ENCODE peak calls at places on chromosomes 12 and 14, in eight cellular contexts. One of them, this sample, is unnamed.
A peak's percentile ranks its signal among the peaks of the same experiment; 100 is the strongest.

GRCh38 chr12:5094986-5095385 is 51.3 kb downstream of the KCNA5 start:
- DNase-seq in fibroblast of the aortic adventitia: no peak
- DNase-seq in A549: no peak
- DNase-seq in colonic mucosa: no peak
- DNase-seq in body of pancreas: no peak
- DNase-seq in left ventricle myocardium inferior: no peak
- DNase-seq in lower lobe of right lung: no peak
- DNase-seq in dorsolateral prefrontal cortex: no peak
- DNase-seq in this sample: no peak

GRCh38 chr14:100341301-100342031 is 18.3 kb downstream of the SLC25A47 start:
- DNase-seq in fibroblast of the aortic adventitia: peak; percentile 87
- DNase-seq in A549: peak; percentile 60
- DNase-seq in colonic mucosa: no peak
- DNase-seq in body of pancreas: peak; percentile 37
- DNase-seq in left ventricle myocardium inferior: no peak
- DNase-seq in lower lobe of right lung: peak; percentile 57
- DNase-seq in dorsolateral prefrontal cortex: no peak
- DNase-seq in this sample: peak; percentile 65

GRCh38 chr12:57276935-57277563 is 26.1 kb upstream of the STAC3 start:
- DNase-seq in fibroblast of the aortic adventitia: peak; percentile 40
- DNase-seq in A549: peak; percentile 55
- DNase-seq in colonic mucosa: peak; percentile 34
- DNase-seq in body of pancreas: peak; percentile 53
- DNase-seq in left ventricle myocardium inferior: no peak
- DNase-seq in lower lobe of right lung: no peak
- DNase-seq in dorsolateral prefrontal cortex: no peak
- DNase-seq in this sample: no peak

GRCh38 chr14:35365130-35366047 is 39.2 kb downstream of the NFKBIA start:
- DNase-seq in fibroblast of the aortic adventitia: peak; percentile 85
- DNase-seq in A549: peak; percentile 75
- DNase-seq in colonic mucosa: peak; percentile 62
- DNase-seq in body of pancreas: peak; percentile 47
- DNase-seq in left ventricle myocardium inferior: peak; percentile 38
- DNase-seq in lower lobe of right lung: peak; percentile 76
- DNase-seq in dorsolateral prefrontal cortex: no peak
- DNase-seq in this sample: no peak

GRCh38 chr12:131218291-131219172 is 264.8 kb downstream of the ADGRD1 start:
- DNase-seq in fibroblast of the aortic adventitia: no peak
- DNase-seq in A549: peak; percentile 46
- DNase-seq in colonic mucosa: no peak
- DNase-seq in body of pancreas: peak; percentile 39
- DNase-seq in left ventricle myocardium inferior: no peak
- DNase-seq in lower lobe of right lung: no peak
- DNase-seq in dorsolateral prefrontal cortex: no peak
- DNase-seq in this sample: no peak

GRCh38 chr14:105050551-105050897 is 14.7 kb downstream of the GPR132 start:
- DNase-seq in fibroblast of the aortic adventitia: no peak
- DNase-seq in A549: no peak
- DNase-seq in colonic mucosa: peak; percentile 83
- DNase-seq in body of pancreas: peak; percentile 81
- DNase-seq in left ventricle myocardium inferior: no peak
- DNase-seq in lower lobe of right lung: peak; percentile 79
- DNase-seq in dorsolateral prefrontal cortex: no peak
- DNase-seq in this sample: no peak

GRCh38 chr12:95051241-95051640 is 22.2 kb downstream of the NR2C1 start:
- DNase-seq in fibroblast of the aortic adventitia: no peak
- DNase-seq in A549: no peak
- DNase-seq in colonic mucosa: no peak
- DNase-seq in body of pancreas: no peak
- DNase-seq in left ventricle myocardium inferior: no peak
- DNase-seq in lower lobe of right lung: no peak
- DNase-seq in dorsolateral prefrontal cortex: no peak
- DNase-seq in this sample: no peak

GRCh38 chr12:87816186-87816585 is 213.0 kb downstream of the C12orf50 start:
- DNase-seq in fibroblast of the aortic adventitia: peak; percentile 62
- DNase-seq in A549: no peak
- DNase-seq in colonic mucosa: no peak
- DNase-seq in body of pancreas: no peak
- DNase-seq in left ventricle myocardium inferior: no peak
- DNase-seq in lower lobe of right lung: no peak
- DNase-seq in dorsolateral prefrontal cortex: no peak
- DNase-seq in this sample: peak; percentile 83

GRCh38 chr12:67519824-67520433 is 128.6 kb upstream of the DYRK2 start:
- DNase-seq in fibroblast of the aortic adventitia: no peak
- DNase-seq in A549: no peak
- DNase-seq in colonic mucosa: no peak
- DNase-seq in body of pancreas: peak; percentile 12
- DNase-seq in left ventricle myocardium inferior: no peak
- DNase-seq in lower lobe of right lung: no peak
- DNase-seq in dorsolateral prefrontal cortex: peak; percentile 75
- DNase-seq in this sample: no peak

GRCh38 chr14:22739423-22739822 is 27.1 kb upstream of the OXA1L start:
- DNase-seq in fibroblast of the aortic adventitia: peak; percentile 35
- DNase-seq in A549: no peak
- DNase-seq in colonic mucosa: no peak
- DNase-seq in body of pancreas: no peak
- DNase-seq in left ventricle myocardium inferior: no peak
- DNase-seq in lower lobe of right lung: no peak
- DNase-seq in dorsolateral prefrontal cortex: no peak
- DNase-seq in this sample: no peak

GRCh38 chr14:67892466-67893120 is 73.0 kb downstream of the RAD51B start:
- DNase-seq in fibroblast of the aortic adventitia: no peak
- DNase-seq in A549: no peak
- DNase-seq in colonic mucosa: no peak
- DNase-seq in body of pancreas: peak; percentile 62
- DNase-seq in left ventricle myocardium inferior: no peak
- DNase-seq in lower lobe of right lung: no peak
- DNase-seq in dorsolateral prefrontal cortex: no peak
- DNase-seq in this sample: no peak

GRCh38 chr14:45787167-45787566 is 534.2 kb upstream of the MIS18BP1 start:
- DNase-seq in fibroblast of the aortic adventitia: no peak
- DNase-seq in A549: no peak
- DNase-seq in colonic mucosa: no peak
- DNase-seq in body of pancreas: no peak
- DNase-seq in left ventricle myocardium inferior: no peak
- DNase-seq in lower lobe of right lung: no peak
- DNase-seq in dorsolateral prefrontal cortex: no peak
- DNase-seq in this sample: no peak

GRCh38 chr14:79605863-79606262 is 605.4 kb downstream of the DIO2 start:
- DNase-seq in fibroblast of the aortic adventitia: no peak
- DNase-seq in A549: no peak
- DNase-seq in colonic mucosa: no peak
- DNase-seq in body of pancreas: no peak
- DNase-seq in left ventricle myocardium inferior: no peak
- DNase-seq in lower lobe of right lung: no peak
- DNase-seq in dorsolateral prefrontal cortex: peak; percentile 32
- DNase-seq in this sample: no peak

GRCh38 chr12:50110127-50110761 is 1.8 kb upstream of the COX14 start:
- DNase-seq in fibroblast of the aortic adventitia: no peak
- DNase-seq in A549: peak; percentile 49
- DNase-seq in colonic mucosa: peak; percentile 82
- DNase-seq in body of pancreas: peak; percentile 50
- DNase-seq in left ventricle myocardium inferior: peak; percentile 58
- DNase-seq in lower lobe of right lung: peak; percentile 78
- DNase-seq in dorsolateral prefrontal cortex: no peak
- DNase-seq in this sample: no peak

GRCh38 chr14:58258156-58258555 is 13.5 kb downstream of the PSMA3 start:
- DNase-seq in fibroblast of the aortic adventitia: no peak
- DNase-seq in A549: no peak
- DNase-seq in colonic mucosa: no peak
- DNase-seq in body of pancreas: no peak
- DNase-seq in left ventricle myocardium inferior: no peak
- DNase-seq in lower lobe of right lung: no peak
- DNase-seq in dorsolateral prefrontal cortex: no peak
- DNase-seq in this sample: no peak

GRCh38 chr12:15541996-15542631 is 219.8 kb downstream of the PTPRO start:
- DNase-seq in fibroblast of the aortic adventitia: peak; percentile 47
- DNase-seq in A549: no peak
- DNase-seq in colonic mucosa: no peak
- DNase-seq in body of pancreas: no peak
- DNase-seq in left ventricle myocardium inferior: no peak
- DNase-seq in lower lobe of right lung: no peak
- DNase-seq in dorsolateral prefrontal cortex: no peak
- DNase-seq in this sample: no peak

GRCh38 chr12:109111775-109112491 is 4.5 kb upstream of the ACACB start:
- DNase-seq in fibroblast of the aortic adventitia: peak; percentile 74
- DNase-seq in A549: peak; percentile 69
- DNase-seq in colonic mucosa: peak; percentile 85
- DNase-seq in body of pancreas: peak; percentile 79
- DNase-seq in left ventricle myocardium inferior: peak; percentile 78
- DNase-seq in lower lobe of right lung: peak; percentile 68
- DNase-seq in dorsolateral prefrontal cortex: peak; percentile 54
- DNase-seq in this sample: no peak

DNA sequence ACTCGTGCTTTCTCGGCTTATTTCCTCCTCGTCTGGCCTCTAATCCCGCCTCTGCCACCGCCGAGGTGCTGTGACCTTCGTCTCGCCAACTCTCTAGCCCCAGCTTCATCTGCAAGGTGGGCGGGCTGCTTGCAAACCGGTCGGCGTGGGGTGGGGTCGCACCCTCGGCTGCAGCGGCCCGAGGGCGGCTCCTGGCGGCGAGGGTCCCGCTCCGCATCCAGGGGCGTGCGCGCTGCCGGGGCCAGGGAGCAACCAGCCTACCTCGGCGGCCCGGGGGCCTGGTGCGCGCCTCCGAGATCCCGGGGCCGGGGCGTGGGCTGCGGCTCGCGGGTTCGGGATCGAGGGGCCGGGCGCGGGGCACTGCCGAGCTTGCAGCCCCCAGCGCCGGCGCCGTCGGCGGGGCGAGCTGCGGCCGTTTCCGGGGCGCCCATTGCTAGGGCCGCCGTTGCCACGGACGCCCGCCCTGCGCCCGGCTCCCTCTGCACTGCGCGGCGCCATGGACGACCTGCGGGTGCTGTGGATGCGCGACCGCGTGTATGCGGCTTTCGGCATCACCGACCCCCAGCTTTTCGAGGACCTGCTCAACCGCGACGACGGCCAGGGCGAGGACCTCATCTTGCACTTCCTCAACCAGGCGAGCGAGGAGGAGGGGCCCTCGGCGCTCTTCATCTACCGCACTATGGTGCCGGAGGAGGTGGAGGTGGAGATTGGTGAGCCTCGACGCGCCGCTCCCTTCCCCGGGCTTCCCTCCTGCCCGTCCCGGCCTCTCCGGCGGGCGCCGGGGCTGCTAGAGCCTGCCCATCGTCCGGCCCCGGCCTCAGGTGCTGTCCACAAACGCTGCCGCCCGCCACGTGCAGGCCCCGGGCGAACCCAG is at the start of gene DNAH10:
- DNase-seq in fibroblast of the aortic adventitia: no peak
- DNase-seq in A549: no peak
- DNase-seq in colonic mucosa: peak; percentile 54
- DNase-seq in body of pancreas: peak; percentile 13
- DNase-seq in left ventricle myocardium inferior: no peak
- DNase-seq in lower lobe of right lung: peak; percentile 62
- DNase-seq in dorsolateral prefrontal cortex: no peak
- DNase-seq in this sample: no peak
- TF ChIP-seq CTCF in fibroblast of the aortic adventitia: no peak
- TF ChIP-seq CTCF in A549: no peak
- TF ChIP-seq CTCF in colonic mucosa: no peak
- TF ChIP-seq CTCF in body of pancreas: no peak
- TF ChIP-seq CTCF in left ventricle myocardium inferior: no peak
- TF ChIP-seq CTCF in lower lobe of right lung: peak; percentile 31
- TF ChIP-seq CTCF in dorsolateral prefrontal cortex: no peak
- TF ChIP-seq CTCF in this sample: peak; percentile 22

DNA sequence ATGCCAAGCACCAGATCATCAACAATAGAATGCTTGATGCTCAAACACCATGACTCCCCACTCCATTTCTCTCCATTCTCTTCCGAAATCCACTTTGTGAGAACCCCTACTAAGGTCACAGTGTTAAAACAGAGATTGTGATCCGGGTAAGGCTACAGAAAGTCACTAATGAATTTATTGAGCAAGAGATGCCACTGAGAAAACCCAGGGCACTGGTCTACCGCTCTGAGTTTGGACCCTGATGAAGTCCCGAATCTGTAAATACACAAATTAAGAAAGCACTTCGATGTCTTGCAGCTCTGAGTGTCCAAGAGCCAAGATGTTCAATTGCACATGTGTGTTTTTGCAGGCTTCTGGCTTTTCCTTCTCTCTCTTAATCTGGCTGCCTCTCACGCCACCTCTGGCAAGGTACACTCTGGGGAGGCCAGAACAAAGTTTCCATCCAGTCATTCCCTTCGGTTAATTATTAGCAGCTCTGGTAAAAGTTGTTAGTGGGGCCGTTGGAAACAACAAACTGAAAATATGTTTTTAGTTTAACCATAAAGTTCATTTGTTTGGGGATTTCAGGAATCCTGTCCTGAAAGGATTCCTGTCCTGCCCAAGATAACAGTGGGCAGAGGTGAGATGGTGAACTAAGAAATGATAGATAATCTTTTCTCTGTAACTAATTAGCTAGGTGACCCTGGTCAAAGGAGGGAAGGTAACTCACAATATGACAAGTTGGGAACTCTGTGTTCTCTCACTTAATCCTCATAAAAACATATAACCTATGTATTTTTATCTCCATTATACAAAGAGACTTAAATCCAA is 75.4 kb downstream of the BTG1 start:
- DNase-seq in fibroblast of the aortic adventitia: no peak
- DNase-seq in A549: peak; percentile 88
- DNase-seq in colonic mucosa: peak; percentile 74
- DNase-seq in body of pancreas: peak; percentile 85
- DNase-seq in left ventricle myocardium inferior: no peak
- DNase-seq in lower lobe of right lung: no peak
- DNase-seq in dorsolateral prefrontal cortex: no peak
- DNase-seq in this sample: no peak
- H3K4me3 ChIP-seq in fibroblast of the aortic adventitia: no peak overlapping the region
- H3K4me3 ChIP-seq in A549: no peak overlapping the region
- H3K4me3 ChIP-seq in colonic mucosa: no peak overlapping the region
- H3K4me3 ChIP-seq in body of pancreas: no peak overlapping the region
- H3K4me3 ChIP-seq in left ventricle myocardium inferior: no peak overlapping the region
- H3K4me3 ChIP-seq in lower lobe of right lung: no peak overlapping the region
- H3K4me3 ChIP-seq in dorsolateral prefrontal cortex: no peak overlapping the region
- H3K4me3 ChIP-seq in this sample: no peak overlapping the region

GRCh38 chr14:72104011-72104613 is 171.9 kb downstream of the RGS6 start:
- DNase-seq in fibroblast of the aortic adventitia: no peak
- DNase-seq in A549: peak; percentile 6
- DNase-seq in colonic mucosa: no peak
- DNase-seq in body of pancreas: peak; percentile 64
- DNase-seq in left ventricle myocardium inferior: no peak
- DNase-seq in lower lobe of right lung: peak; percentile 49
- DNase-seq in dorsolateral prefrontal cortex: no peak
- DNase-seq in this sample: no peak
- TF ChIP-seq CTCF in fibroblast of the aortic adventitia: no peak
- TF ChIP-seq CTCF in A549: no peak
- TF ChIP-seq CTCF in colonic mucosa: no peak
- TF ChIP-seq CTCF in body of pancreas: peak; percentile 56
- TF ChIP-seq CTCF in left ventricle myocardium inferior: peak; percentile 48
- TF ChIP-seq CTCF in lower lobe of right lung: peak; percentile 56
- TF ChIP-seq CTCF in dorsolateral prefrontal cortex: no peak
- TF ChIP-seq CTCF in this sample: peak; percentile 30

DNA sequence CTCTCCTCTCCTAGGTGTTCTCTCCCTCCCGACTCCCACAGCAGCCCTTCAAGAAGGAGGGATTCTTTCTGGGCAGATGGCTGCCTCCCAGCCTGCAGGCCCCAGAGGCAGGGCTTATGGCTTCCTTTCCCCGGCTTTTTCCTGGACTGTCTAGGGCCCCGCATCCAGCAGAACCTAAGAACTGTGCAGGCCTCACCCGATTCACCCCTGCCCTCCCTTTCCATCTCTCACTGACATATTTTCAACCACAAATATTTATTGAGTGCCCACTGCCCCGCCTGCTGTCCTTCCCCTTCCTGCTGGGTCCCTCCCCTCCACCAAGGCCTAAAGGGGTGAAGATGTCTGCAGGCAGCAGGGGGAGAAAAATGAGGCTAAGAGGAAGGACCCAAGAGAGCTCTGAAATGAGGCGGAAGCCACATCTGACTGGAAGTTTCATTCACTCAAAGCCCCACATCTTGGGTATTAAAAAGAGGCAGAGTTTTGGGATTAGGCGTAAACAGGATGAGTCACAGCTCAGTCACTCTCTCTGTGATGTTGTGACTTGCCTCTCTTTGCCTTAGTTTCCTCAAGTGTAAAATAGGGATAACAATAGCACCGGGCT is 2.9 kb downstream of the SCNN1A start:
- DNase-seq in fibroblast of the aortic adventitia: peak; percentile 73
- DNase-seq in A549: peak; percentile 94
- DNase-seq in colonic mucosa: no peak
- DNase-seq in body of pancreas: peak; percentile 45
- DNase-seq in left ventricle myocardium inferior: no peak
- DNase-seq in lower lobe of right lung: peak; percentile 76
- DNase-seq in dorsolateral prefrontal cortex: no peak
- DNase-seq in this sample: peak; percentile 36
- H3K4me3 ChIP-seq in fibroblast of the aortic adventitia: no peak overlapping the region
- H3K4me3 ChIP-seq in A549: no peak overlapping the region
- H3K4me3 ChIP-seq in colonic mucosa: peak overlapping the region; percentile 34
- H3K4me3 ChIP-seq in body of pancreas: no peak overlapping the region
- H3K4me3 ChIP-seq in left ventricle myocardium inferior: no peak overlapping the region
- H3K4me3 ChIP-seq in lower lobe of right lung: peak overlapping the region; percentile 56
- H3K4me3 ChIP-seq in dorsolateral prefrontal cortex: no peak overlapping the region
- H3K4me3 ChIP-seq in this sample: no peak overlapping the region

This sample was measured in AG04449.